ENCODE peak calls at places on chromosome 19, in nine cellular contexts. Y is BJ, B is globus pallidus, F is T-cell, S is suprapubic skin, Q is mesendoderm, H is Peyer's patch, Z is fibroblast of the aortic adventitia, O is fibroblast of the conjunctiva. E is an unnamed sample.

GRCh38 chr19:29576761-29577661 is 29.1 kb upstream of the POP4 start:
- DNase-seq in Y (no peak), B (no peak), F (no peak), S (peak), Q (no peak), H (no peak), Z (peak), O (no peak), E (no peak)

GRCh38 chr19:41821003-41821735 is 23.3 kb downstream of the LYPD4 start:
- DNase-seq in Y (no peak), B (no peak), F (no peak), S (no peak), Q (peak), H (no peak), Z (peak), O (no peak), E (peak)

GRCh38 chr19:4456843-4457653 is 546 bp downstream of the UBXN6 start:
- DNase-seq in Y (no peak), B (no peak), F (no peak), S (no peak), Q (peak), H (no peak), Z (peak), O (peak), E (no peak)

GRCh38 chr19:535017-535835 is 3.7 kb downstream of the CDC34 start:
- DNase-seq in Y (no peak), B (no peak), F (no peak), S (no peak), Q (no peak), H (no peak), Z (no peak), O (no peak), E (no peak)

GRCh38 chr19:55986487-55986886 is at the start of gene NLRP5:
- DNase-seq in Y (no peak), B (no peak), F (no peak), S (no peak), Q (no peak), H (no peak), Z (no peak), O (no peak), E (no peak)

GRCh38 chr19:8311461-8312260 is 3.5 kb upstream of the CD320 start:
- DNase-seq in Y (no peak), B (no peak), F (no peak), S (peak), Q (no peak), H (peak), Z (no peak), O (no peak), E (no peak)

GRCh38 chr19:49042177-49042576 is 1.5 kb upstream of the CGB5 start:
- DNase-seq in Y (no peak), B (no peak), F (no peak), S (no peak), Q (peak), H (no peak), Z (no peak), O (no peak), E (no peak)

GRCh38 chr19:4581381-4582111 is 22.1 kb upstream of the SEMA6B start:
- DNase-seq in Y (no peak), B (no peak), F (no peak), S (no peak), Q (no peak), H (no peak), Z (peak), O (no peak), E (no peak)

GRCh38 chr19:47711652-47712239 is 1.5 kb upstream of the EHD2 start:
- DNase-seq in Y (no peak), B (no peak), F (no peak), S (no peak), Q (no peak), H (no peak), Z (no peak), O (no peak), E (no peak)

GRCh38 chr19:41993612-41994483 is at the start of gene ATP1A3:
- DNase-seq in Y (no peak), B (peak), F (peak), S (no peak), Q (peak), H (peak), Z (peak), O (no peak), E (peak)

GRCh38 chr19:7928741-7929701 is 3.1 kb upstream of the CTXN1 start:
- DNase-seq in Y (peak), B (no peak), F (peak), S (peak), Q (peak), H (no peak), Z (peak), O (peak), E (no peak)

GRCh38 chr19:29533578-29534544 is 8.1 kb downstream of the VSTM2B start:
- DNase-seq in Y (no peak), B (no peak), F (no peak), S (peak), Q (no peak), H (peak), Z (no peak), O (no peak), E (no peak)

GRCh38 chr19:43572172-43572588 is 3.1 kb downstream of the XRCC1 start:
- DNase-seq in Y (no peak), B (no peak), F (no peak), S (no peak), Q (no peak), H (no peak), Z (no peak), O (no peak), E (no peak)

GRCh38 chr19:40443131-40443929 is 805 bp downstream of the SERTAD3 start:
- DNase-seq in Y (peak), B (peak), F (peak), S (peak), Q (peak), H (peak), Z (peak), O (peak), E (peak)

GRCh38 chr19:29962777-29963176 is 20.7 kb downstream of the URI1 start:
- DNase-seq in Y (no peak), B (no peak), F (no peak), S (no peak), Q (no peak), H (no peak), Z (no peak), O (no peak), E (no peak)

GRCh38 chr19:46732966-46733692 is 12.7 kb upstream of the FKRP start:
- DNase-seq in Y (no peak), B (no peak), F (no peak), S (no peak), Q (no peak), H (peak), Z (no peak), O (no peak), E (peak)

GRCh38 chr19:29188289-29188688 is 24.7 kb downstream of the UQCRFS1 start:
- DNase-seq in Y (no peak), B (no peak), F (no peak), S (no peak), Q (no peak), H (no peak), Z (no peak), O (no peak), E (no peak)

GRCh38 chr19:15123900-15124299 is 16.7 kb downstream of the SYDE1 start:
- DNase-seq in Y (no peak), B (peak), F (no peak), S (no peak), Q (no peak), H (peak), Z (no peak), O (no peak), E (peak)

GRCh38 chr19:36151144-36152051 is 849 bp downstream of the COX7A1 start:
- DNase-seq in Y (no peak), B (no peak), F (no peak), S (peak), Q (peak), H (no peak), Z (no peak), O (no peak), E (no peak)

GRCh38 chr19:12350185-12350889 is 15.1 kb downstream of the ZNF442 start:
- DNase-seq in Y (no peak), B (no peak), F (no peak), S (no peak), Q (no peak), H (no peak), Z (no peak), O (no peak), E (no peak)

GRCh38 chr19:8361921-8362793 is 1.8 kb upstream of the ANGPTL4 start:
- DNase-seq in Y (peak), B (peak), F (no peak), S (peak), Q (no peak), H (peak), Z (peak), O (peak), E (peak)

GRCh38 chr19:20315543-20315942 is 148.5 kb downstream of the ZNF486 start:
- DNase-seq in Y (no peak), B (no peak), F (no peak), S (no peak), Q (no peak), H (no peak), Z (no peak), O (no peak), E (no peak)

GRCh38 chr19:7830272-7830771 is 304 bp downstream of the EVI5L start:
- DNase-seq in Y (no peak), B (no peak), F (no peak), S (no peak), Q (no peak), H (no peak), Z (no peak), O (no peak), E (no peak)

GRCh38 chr19:3142292-3142670 is 6.4 kb downstream of the GNA15 start:
- DNase-seq in Y (peak), B (no peak), F (no peak), S (no peak), Q (no peak), H (no peak), Z (peak), O (peak), E (no peak)

GRCh38 chr19:19423322-19423721 is 17.8 kb downstream of the GATAD2A start:
- DNase-seq in Y (no peak), B (peak), F (no peak), S (no peak), Q (no peak), H (no peak), Z (no peak), O (no peak), E (no peak)

GRCh38 chr19:15702590-15702930 is 25.3 kb upstream of the OR10H2 start:
- DNase-seq in Y (no peak), B (peak), F (peak), S (peak), Q (peak), H (peak), Z (peak), O (no peak), E (peak)

GRCh38 chr19:6528544-6529121 is 2.2 kb upstream of the TNFSF9 start:
- DNase-seq in Y (no peak), B (peak), F (no peak), S (no peak), Q (peak), H (peak), Z (peak), O (no peak), E (peak)

GRCh38 chr19:14561832-14562351 is 10.0 kb downstream of the NDUFB7 start:
- DNase-seq in Y (no peak), B (peak), F (no peak), S (no peak), Q (peak), H (no peak), Z (peak), O (no peak), E (peak)

GRCh38 chr19:41691268-41691970 is 3.3 kb upstream of the CEACAM7 start:
- DNase-seq in Y (no peak), B (no peak), F (no peak), S (no peak), Q (peak), H (peak), Z (no peak), O (no peak), E (no peak)

GRCh38 chr19:50817941-50818858 is 5.4 kb downstream of the KLK1 start:
- DNase-seq in Y (no peak), B (no peak), F (no peak), S (no peak), Q (peak), H (peak), Z (no peak), O (no peak), E (no peak)

GRCh38 chr19:52898101-52898500 is 666 bp upstream of the ZNF320 start:
- DNase-seq in Y (no peak), B (no peak), F (no peak), S (no peak), Q (peak), H (no peak), Z (no peak), O (no peak), E (no peak)

GRCh38 chr19:2983351-2984195 is 6.2 kb downstream of the TLE6 start:
- DNase-seq in Y (no peak), B (no peak), F (no peak), S (no peak), Q (peak), H (no peak), Z (peak), O (peak), E (no peak)

GRCh38 chr19:32543107-32543900 is 37.7 kb upstream of the PDCD5 start:
- DNase-seq in Y (no peak), B (no peak), F (no peak), S (no peak), Q (peak), H (no peak), Z (no peak), O (no peak), E (no peak)

GRCh38 chr19:1333789-1334188 is 48.1 kb downstream of the EFNA2 start:
- DNase-seq in Y (no peak), B (no peak), F (no peak), S (no peak), Q (no peak), H (no peak), Z (no peak), O (no peak), E (no peak)